ENCODE peak calls at places on chromosome 18, in five cellular contexts. One of them, this sample, is unnamed.

GRCh38 chr18:2380101-2380500 is 191.2 kb downstream of the METTL4 start:
- DNase-seq in stomach: no peak
- DNase-seq in CD8-positive, alpha-beta T cell: no peak
- DNase-seq in endothelial cell: no peak
- DNase-seq in HFFc6: no peak
- DNase-seq in this sample: no peak

GRCh38 chr18:13276530-13277520 is 58.3 kb downstream of the LDLRAD4 start:
- DNase-seq in stomach: no peak
- DNase-seq in CD8-positive, alpha-beta T cell: no peak
- DNase-seq in endothelial cell: no peak
- DNase-seq in HFFc6: no peak
- DNase-seq in this sample: peak

GRCh38 chr18:55286257-55286825 is 301.7 kb downstream of the TCF4 start:
- DNase-seq in stomach: no peak
- DNase-seq in endothelial cell: no peak
- DNase-seq in HFFc6: no peak
- DNase-seq in CD8-positive, alpha-beta T cell: no peak
- DNase-seq in this sample: no peak

GRCh38 chr18:58565021-58565420 is 63.9 kb downstream of the ALPK2 start:
- DNase-seq in CD8-positive, alpha-beta T cell: no peak
- DNase-seq in endothelial cell: no peak
- DNase-seq in stomach: no peak
- DNase-seq in HFFc6: no peak
- DNase-seq in this sample: no peak

GRCh38 chr18:57437433-57437781 is 2.2 kb downstream of the ONECUT2 start:
- DNase-seq in HFFc6: no peak
- DNase-seq in endothelial cell: no peak
- DNase-seq in stomach: no peak
- DNase-seq in CD8-positive, alpha-beta T cell: no peak
- DNase-seq in this sample: no peak

GRCh38 chr18:9433616-9434239 is 41.6 kb upstream of the RALBP1 start:
- DNase-seq in CD8-positive, alpha-beta T cell: no peak
- DNase-seq in HFFc6: no peak
- DNase-seq in endothelial cell: no peak
- DNase-seq in stomach: no peak
- DNase-seq in this sample: no peak

GRCh38 chr18:10330428-10330827 is 124.0 kb upstream of the APCDD1 start:
- DNase-seq in endothelial cell: no peak
- DNase-seq in HFFc6: no peak
- DNase-seq in CD8-positive, alpha-beta T cell: no peak
- DNase-seq in stomach: no peak
- DNase-seq in this sample: no peak

GRCh38 chr18:54260376-54261072 is 8.8 kb upstream of the POLI start:
- DNase-seq in CD8-positive, alpha-beta T cell: no peak
- DNase-seq in HFFc6: no peak
- DNase-seq in stomach: no peak
- DNase-seq in endothelial cell: no peak
- DNase-seq in this sample: no peak

GRCh38 chr18:9855686-9856085 is 30.1 kb upstream of the TXNDC2 start:
- DNase-seq in CD8-positive, alpha-beta T cell: no peak
- DNase-seq in endothelial cell: no peak
- DNase-seq in HFFc6: no peak
- DNase-seq in stomach: no peak
- DNase-seq in this sample: no peak

GRCh38 chr18:34159691-34160185 is 65.0 kb downstream of the NOL4 start:
- DNase-seq in CD8-positive, alpha-beta T cell: no peak
- DNase-seq in HFFc6: no peak
- DNase-seq in endothelial cell: peak
- DNase-seq in stomach: no peak
- DNase-seq in this sample: no peak

GRCh38 chr18:9447334-9447733 is 28.0 kb upstream of the RALBP1 start:
- DNase-seq in CD8-positive, alpha-beta T cell: no peak
- DNase-seq in stomach: no peak
- DNase-seq in HFFc6: no peak
- DNase-seq in endothelial cell: no peak
- DNase-seq in this sample: no peak

GRCh38 chr18:35736696-35737095 is 155.2 kb downstream of the GALNT1 start:
- DNase-seq in stomach: no peak
- DNase-seq in endothelial cell: no peak
- DNase-seq in CD8-positive, alpha-beta T cell: no peak
- DNase-seq in HFFc6: no peak
- DNase-seq in this sample: no peak

GRCh38 chr18:9535430-9535972 is 60.2 kb downstream of the RALBP1 start:
- DNase-seq in CD8-positive, alpha-beta T cell: no peak
- DNase-seq in HFFc6: peak
- DNase-seq in endothelial cell: no peak
- DNase-seq in stomach: no peak
- DNase-seq in this sample: no peak

GRCh38 chr18:12048827-12049175 is 44.8 kb upstream of the ANKRD62 start:
- DNase-seq in CD8-positive, alpha-beta T cell: no peak
- DNase-seq in HFFc6: peak
- DNase-seq in endothelial cell: no peak
- DNase-seq in stomach: no peak
- DNase-seq in this sample: no peak

GRCh38 chr18:51890762-51891161 is 449.2 kb upstream of the DCC start:
- DNase-seq in CD8-positive, alpha-beta T cell: no peak
- DNase-seq in endothelial cell: no peak
- DNase-seq in stomach: peak
- DNase-seq in HFFc6: no peak
- DNase-seq in this sample: no peak

GRCh38 chr18:45245036-45245638 is 370.1 kb upstream of the SLC14A2 start:
- DNase-seq in CD8-positive, alpha-beta T cell: no peak
- DNase-seq in HFFc6: no peak
- DNase-seq in stomach: no peak
- DNase-seq in endothelial cell: no peak
- DNase-seq in this sample: no peak
- TF ChIP-seq CTCF in CD8-positive, alpha-beta T cell: no peak
- TF ChIP-seq CTCF in HFFc6: no peak
- TF ChIP-seq CTCF in stomach: no peak
- TF ChIP-seq CTCF in endothelial cell: no peak
- TF ChIP-seq CTCF in this sample: no peak

GRCh38 chr18:69586581-69586980 is 185.9 kb downstream of the DOK6 start:
- DNase-seq in HFFc6: no peak
- DNase-seq in stomach: no peak
- DNase-seq in CD8-positive, alpha-beta T cell: no peak
- DNase-seq in endothelial cell: no peak
- DNase-seq in this sample: no peak

GRCh38 chr18:69585696-69586095 is 185.0 kb downstream of the DOK6 start:
- DNase-seq in HFFc6: no peak
- DNase-seq in CD8-positive, alpha-beta T cell: no peak
- DNase-seq in stomach: no peak
- DNase-seq in endothelial cell: no peak
- DNase-seq in this sample: no peak

GRCh38 chr18:69590150-69590549 is 189.5 kb downstream of the DOK6 start:
- DNase-seq in HFFc6: no peak
- DNase-seq in stomach: no peak
- DNase-seq in endothelial cell: no peak
- DNase-seq in CD8-positive, alpha-beta T cell: no peak
- DNase-seq in this sample: no peak

GRCh38 chr18:69584429-69584828 is 183.7 kb downstream of the DOK6 start:
- DNase-seq in HFFc6: no peak
- DNase-seq in CD8-positive, alpha-beta T cell: no peak
- DNase-seq in endothelial cell: no peak
- DNase-seq in stomach: no peak
- DNase-seq in this sample: no peak

GRCh38 chr18:69588301-69588700 is 187.6 kb downstream of the DOK6 start:
- DNase-seq in endothelial cell: no peak
- DNase-seq in HFFc6: no peak
- DNase-seq in stomach: no peak
- DNase-seq in CD8-positive, alpha-beta T cell: no peak
- DNase-seq in this sample: no peak
- TF ChIP-seq CTCF in endothelial cell: no peak
- TF ChIP-seq CTCF in HFFc6: no peak
- TF ChIP-seq CTCF in stomach: no peak
- TF ChIP-seq CTCF in CD8-positive, alpha-beta T cell: no peak
- TF ChIP-seq CTCF in this sample: no peak

GRCh38 chr18:3665187-3665586 is 215.2 kb downstream of the TGIF1 start:
- DNase-seq in CD8-positive, alpha-beta T cell: no peak
- DNase-seq in stomach: no peak
- DNase-seq in HFFc6: no peak
- DNase-seq in endothelial cell: no peak
- DNase-seq in this sample: no peak
- TF ChIP-seq CTCF in CD8-positive, alpha-beta T cell: no peak
- TF ChIP-seq CTCF in stomach: no peak
- TF ChIP-seq CTCF in HFFc6: no peak
- TF ChIP-seq CTCF in endothelial cell: no peak
- TF ChIP-seq CTCF in this sample: no peak

DNA sequence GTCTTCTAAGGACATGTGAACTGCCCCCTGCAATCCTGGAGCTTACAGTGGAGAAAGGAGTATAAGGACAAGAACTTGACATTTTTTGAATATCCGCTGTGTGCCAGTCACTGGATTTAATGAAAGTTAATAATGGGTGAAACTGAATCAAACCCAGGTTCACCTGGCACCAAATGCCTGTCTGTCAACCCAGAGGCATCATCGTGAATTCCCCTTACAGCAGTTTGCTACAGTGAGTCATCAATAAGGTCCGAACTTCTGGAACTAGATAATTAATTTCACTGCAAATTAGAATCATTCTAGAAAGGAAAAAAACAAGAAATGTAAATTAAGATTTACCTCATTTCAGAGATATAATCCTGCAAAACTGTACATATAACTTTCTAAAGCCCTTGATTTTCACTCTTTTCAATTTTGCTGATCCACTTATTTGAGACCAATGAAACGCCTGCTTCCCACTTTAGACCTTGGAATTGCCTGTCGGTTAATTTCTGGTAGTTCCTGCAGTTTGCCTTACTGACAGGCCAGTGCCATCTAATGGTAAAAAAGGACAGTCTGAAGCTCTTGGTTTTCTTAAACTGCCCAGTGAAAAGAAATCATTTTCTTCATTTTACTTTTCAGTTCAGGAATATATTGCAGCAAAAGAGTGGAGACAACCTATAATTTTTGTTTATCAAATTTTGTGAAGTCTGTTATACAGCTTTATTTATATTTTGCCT is 8.2 kb downstream of the DSG2 start:
- DNase-seq in stomach: no peak
- DNase-seq in HFFc6: no peak
- DNase-seq in CD8-positive, alpha-beta T cell: no peak
- DNase-seq in endothelial cell: no peak
- DNase-seq in this sample: no peak
- TF ChIP-seq CTCF in stomach: no peak
- TF ChIP-seq CTCF in HFFc6: no peak
- TF ChIP-seq CTCF in CD8-positive, alpha-beta T cell: no peak
- TF ChIP-seq CTCF in endothelial cell: no peak
- TF ChIP-seq CTCF in this sample: no peak